ENCODE peak calls at places on chromosomes 11 and 22, in seven cellular contexts. U is GM12878, Q is colonic mucosa, T is MM.1S, R is SJSA1, V is HCT116, X is sigmoid colon. P is an unnamed sample.

GRCh38 chr11:61973603-61974162 is 6.2 kb upstream of the FTH1 start:
- DNase-seq in U (no peak), Q (peak; percentile 40), T (no peak), R (peak; percentile 44), V (no peak), X (no peak), P (no peak)

GRCh38 chr11:113105584-113105983 is 144.4 kb downstream of the NCAM1 start:
- DNase-seq in U (no peak), Q (no peak), T (no peak), R (no peak), V (no peak), X (no peak), P (no peak)

GRCh38 chr11:109508185-109508584 is 86.2 kb downstream of the C11orf87 start:
- DNase-seq in U (no peak), Q (no peak), T (no peak), R (no peak), V (no peak), X (no peak), P (no peak)

GRCh38 chr11:118005224-118006152 is 19.3 kb downstream of the IL10RA start:
- DNase-seq in U (no peak), Q (no peak), T (no peak), R (no peak), V (no peak), X (no peak), P (no peak)

GRCh38 chr11:65554842-65555395 is 3.2 kb downstream of the LTBP3 start:
- DNase-seq in U (no peak), Q (no peak), T (no peak), R (no peak), V (no peak), X (no peak), P (no peak)

GRCh38 chr11:76279038-76279437 is 72.7 kb upstream of the WNT11 start:
- DNase-seq in U (no peak), Q (no peak), T (no peak), R (no peak), V (no peak), X (no peak), P (no peak)

GRCh38 chr11:70302086-70302752 is 31.7 kb downstream of the PPFIA1 start:
- DNase-seq in U (no peak), Q (no peak), T (no peak), R (no peak), V (no peak), X (peak; percentile 48), P (no peak)

GRCh38 chr11:117618956-117619355 is 178.1 kb downstream of the DSCAML1 start:
- DNase-seq in U (no peak), Q (no peak), T (no peak), R (no peak), V (no peak), X (peak; percentile 57), P (no peak)

GRCh38 chr11:35516361-35516760 is 9.1 kb downstream of the PAMR1 start:
- DNase-seq in U (no peak), Q (no peak), T (no peak), R (no peak), V (no peak), X (no peak), P (no peak)
- H3K27ac ChIP-seq in U (no peak overlapping the region), Q (no peak overlapping the region), T (no peak overlapping the region), R (no peak overlapping the region), V (no peak overlapping the region), X (no peak overlapping the region), P (no peak overlapping the region)

GRCh38 chr11:73288197-73288872 is 16.2 kb downstream of the P2RY6 start:
- DNase-seq in U (no peak), Q (no peak), T (no peak), R (no peak), V (no peak), X (no peak), P (no peak)
- H3K4me3 ChIP-seq in U (no peak overlapping the region), Q (no peak overlapping the region), T (no peak overlapping the region), R (no peak overlapping the region), V (no peak overlapping the region), X (no peak overlapping the region), P (no peak overlapping the region)

DNA sequence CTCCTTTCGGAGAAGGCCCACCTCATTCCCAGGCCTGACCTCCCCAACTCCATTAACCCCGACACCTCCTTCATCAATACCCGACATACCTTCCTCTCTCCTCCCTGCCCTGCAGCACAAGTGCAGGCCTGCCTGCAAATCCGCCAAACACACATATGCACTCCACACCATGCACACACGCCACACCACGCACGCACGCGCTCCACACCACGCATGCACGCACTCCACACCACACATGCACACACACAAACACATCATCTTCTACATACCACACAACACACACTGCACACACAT is 629.6 kb downstream of the TBC1D22A start:
- DNase-seq in U (no peak), Q (no peak), T (no peak), R (no peak), V (no peak), X (no peak), P (no peak)
- H3K9me3 ChIP-seq in U (no peaks in the 10 kb centered on the region), Q (no peaks in the 10 kb centered on the region), T (no peaks in the 10 kb centered on the region), R (no peaks in the 10 kb centered on the region), V (no peaks in the 10 kb centered on the region), X (no peaks in the 10 kb centered on the region), P (peaks cover 9% of the 10 kb centered on the region)

GRCh38 chr11:794013-794765 is 3.9 kb downstream of the SLC25A22 start:
- DNase-seq in U (no peak), Q (no peak), T (no peak), R (no peak), V (no peak), X (no peak), P (no peak)

GRCh38 chr11:796565-797299 is 1.3 kb downstream of the SLC25A22 start:
- DNase-seq in U (no peak), Q (peak; percentile 62), T (no peak), R (no peak), V (no peak), X (no peak), P (no peak)

GRCh38 chr11:795638-796564 is 2.2 kb downstream of the SLC25A22 start:
- DNase-seq in U (no peak), Q (peak; percentile 78), T (peak; percentile 83), R (peak; percentile 93), V (no peak), X (peak; percentile 91), P (peak; percentile 48)

GRCh38 chr11:793556-793955 is 3.7 kb upstream of the CEND1 start:
- DNase-seq in U (no peak), Q (no peak), T (no peak), R (no peak), V (no peak), X (no peak), P (no peak)

DNA sequence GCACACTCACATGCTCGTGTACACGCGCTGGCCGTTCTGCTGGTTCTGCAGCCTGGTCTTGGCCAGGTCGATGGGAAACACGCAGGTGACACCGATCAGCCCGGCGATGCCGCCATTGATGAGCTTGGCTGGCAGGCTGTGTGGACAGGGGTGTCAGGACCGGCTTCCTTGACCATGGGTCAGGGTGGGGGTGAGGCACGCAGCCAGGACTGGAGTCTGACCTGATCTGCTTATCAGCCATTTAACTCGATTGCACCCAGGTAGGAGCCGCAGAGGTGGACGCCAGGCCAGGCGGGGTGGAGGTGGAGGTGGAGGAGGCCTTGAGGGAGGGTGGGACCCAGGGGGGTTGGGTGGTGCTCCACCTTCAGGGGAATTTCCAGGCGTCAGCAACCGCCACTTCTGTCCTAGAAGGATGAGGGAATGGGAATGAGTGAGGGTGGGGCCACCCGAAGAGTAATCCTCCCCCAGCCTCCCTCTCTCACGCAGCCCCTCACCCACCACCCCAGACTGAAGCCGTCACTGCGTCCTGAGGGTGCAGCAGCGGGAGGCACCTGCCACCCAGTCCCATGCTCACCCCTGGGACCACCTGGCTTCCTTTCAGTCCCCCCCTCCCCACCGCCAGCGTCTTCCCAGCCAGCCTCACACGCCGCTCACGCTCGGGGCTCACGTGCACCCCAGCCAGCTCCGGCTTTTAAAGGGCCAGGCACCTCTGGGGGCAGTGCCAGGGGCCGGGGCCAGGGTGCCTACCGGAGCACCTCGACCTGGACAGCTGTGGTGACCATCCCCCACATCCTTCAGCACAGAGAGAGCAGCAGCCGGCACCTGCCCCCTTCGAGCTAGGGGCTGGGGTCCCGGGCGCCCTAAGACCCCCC is 3.1 kb downstream of the SLC25A22 start:
- DNase-seq in U (no peak), Q (peak; percentile 66), T (no peak), R (no peak), V (no peak), X (no peak), P (no peak)
- H3K27ac ChIP-seq in U (peak overlapping the region; percentile 67), Q (peak overlapping the region; percentile 80), T (no peak overlapping the region), R (no peak overlapping the region), V (peak overlapping the region; percentile 91), X (peak overlapping the region; percentile 84), P (no peak overlapping the region)

DNA sequence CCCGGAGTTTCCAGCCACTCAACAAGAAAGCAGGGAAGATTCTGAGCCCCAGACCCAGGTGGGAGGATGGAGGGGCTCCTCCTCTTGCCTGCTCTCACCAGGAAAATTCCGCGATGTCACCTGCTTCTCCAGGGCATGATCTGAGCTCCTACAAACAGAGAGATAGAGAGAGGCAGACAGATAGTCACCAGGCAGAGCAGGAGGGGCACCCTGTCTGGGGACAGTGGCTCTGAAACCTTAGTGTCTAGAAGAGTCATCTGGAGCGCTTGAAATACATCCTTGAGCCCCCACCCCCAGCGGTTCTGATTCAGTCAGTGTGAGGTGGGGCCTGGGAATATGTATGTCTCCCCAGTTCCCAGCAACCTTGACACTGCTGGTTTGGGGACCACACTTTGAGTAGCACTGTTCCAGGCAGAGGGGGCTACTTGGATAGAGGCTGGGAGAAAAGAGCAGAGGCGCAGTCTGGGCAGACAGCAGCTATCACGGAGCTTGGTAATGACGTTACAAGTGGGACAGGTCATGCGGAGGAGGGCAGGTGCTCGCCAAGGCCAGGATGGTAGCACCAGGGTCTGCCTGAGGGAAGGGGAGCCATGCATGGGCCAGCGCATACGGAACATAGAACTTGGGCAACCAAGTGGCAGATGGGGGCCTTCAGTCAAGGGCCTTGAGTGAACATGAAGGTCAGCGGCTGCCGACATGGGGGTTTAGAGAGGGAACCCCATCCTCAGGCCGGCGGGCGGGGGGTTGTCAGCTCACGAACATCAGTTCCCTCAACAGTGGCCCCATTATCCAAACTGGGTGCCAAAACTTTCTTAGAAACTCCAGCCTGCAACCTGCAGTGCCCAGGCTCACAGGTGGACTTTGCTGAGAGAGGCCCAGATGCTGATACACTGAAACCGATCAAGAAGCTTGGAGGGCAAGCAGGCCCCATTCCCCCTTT is 60.9 kb upstream of the MYEOV start:
- DNase-seq in U (no peak), Q (peak; percentile 10), T (no peak), R (peak; percentile 55), V (no peak), X (peak; percentile 45), P (no peak)
- H3K4me3 ChIP-seq in U (no peak overlapping the region), Q (no peak overlapping the region), T (no peak overlapping the region), R (no peak overlapping the region), V (no peak overlapping the region), X (no peak overlapping the region), P (no peak overlapping the region)

DNA sequence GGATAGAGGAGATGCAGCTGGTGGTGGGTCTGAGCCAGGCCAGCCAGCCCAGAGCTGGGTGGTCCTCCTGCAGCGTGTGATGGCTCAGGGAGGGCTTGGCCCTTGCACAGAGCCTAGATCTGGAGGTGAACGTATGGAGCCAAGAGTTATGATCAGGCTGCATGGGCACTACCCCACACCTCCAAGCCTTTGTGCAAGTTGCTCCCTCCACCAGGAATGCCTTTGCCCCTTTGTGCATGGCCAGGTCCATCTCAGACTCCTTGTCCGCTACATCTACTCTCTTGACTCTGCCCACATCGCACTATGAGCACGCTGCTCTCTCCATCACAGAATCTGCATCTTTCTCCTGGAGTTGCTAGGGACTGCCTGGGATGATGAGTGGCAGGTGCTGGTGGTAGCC is 895.7 kb downstream of the TBC1D22A start:
- DNase-seq in U (no peak), Q (no peak), T (no peak), R (no peak), V (no peak), X (no peak), P (no peak)
- H3K9me3 ChIP-seq in U (no peaks in the 10 kb centered on the region), Q (no peaks in the 10 kb centered on the region), T (no peaks in the 10 kb centered on the region), R (no peaks in the 10 kb centered on the region), V (no peaks in the 10 kb centered on the region), X (no peaks in the 10 kb centered on the region), P (peaks cover 36% of the 10 kb centered on the region)

P was measured in AG04450.